ENCODE peak calls at places on chromosomes 11 and 22, in nine cellular contexts. One of them, this sample, is unnamed.

GRCh38 chr11:18495268-18495667 is 31.5 kb downstream of the TSG101 start:
- DNase-seq in A549: no peak
- DNase-seq in adrenal gland: no peak
- DNase-seq in esophagus squamous epithelium: no peak
- DNase-seq in Peyer's patch: no peak
- DNase-seq in heart left ventricle: no peak
- DNase-seq in IMR-90: no peak
- DNase-seq in stomach: no peak
- DNase-seq in thyroid gland: no peak
- DNase-seq in this sample: no peak

GRCh38 chr11:133163463-133164419 is 368.6 kb downstream of the OPCML start:
- DNase-seq in heart left ventricle: no peak
- DNase-seq in IMR-90: peak; percentile 20
- DNase-seq in A549: peak; percentile 4
- DNase-seq in adrenal gland: no peak
- DNase-seq in Peyer's patch: peak; percentile 56
- DNase-seq in esophagus squamous epithelium: no peak
- DNase-seq in stomach: no peak
- DNase-seq in thyroid gland: no peak
- DNase-seq in this sample: peak; percentile 37

GRCh38 chr11:106468531-106468930 is 391.1 kb downstream of the AASDHPPT start:
- DNase-seq in esophagus squamous epithelium: no peak
- DNase-seq in heart left ventricle: no peak
- DNase-seq in A549: no peak
- DNase-seq in Peyer's patch: no peak
- DNase-seq in adrenal gland: no peak
- DNase-seq in IMR-90: no peak
- DNase-seq in thyroid gland: no peak
- DNase-seq in stomach: no peak
- DNase-seq in this sample: no peak

GRCh38 chr22:32644252-32645100 is 157.0 kb upstream of the TIMP3 start:
- DNase-seq in IMR-90: peak; percentile 59
- DNase-seq in stomach: peak; percentile 40
- DNase-seq in Peyer's patch: peak; percentile 69
- DNase-seq in esophagus squamous epithelium: no peak
- DNase-seq in adrenal gland: peak; percentile 52
- DNase-seq in thyroid gland: peak; percentile 42
- DNase-seq in A549: no peak
- DNase-seq in heart left ventricle: peak; percentile 76
- DNase-seq in this sample: no peak

GRCh38 chr11:96211433-96211832 is 131.6 kb downstream of the MAML2 start:
- DNase-seq in IMR-90: no peak
- DNase-seq in heart left ventricle: no peak
- DNase-seq in thyroid gland: no peak
- DNase-seq in A549: no peak
- DNase-seq in adrenal gland: no peak
- DNase-seq in stomach: no peak
- DNase-seq in esophagus squamous epithelium: no peak
- DNase-seq in Peyer's patch: no peak
- DNase-seq in this sample: no peak

GRCh38 chr22:26979294-26979693 is 321.9 kb downstream of the MIAT start:
- DNase-seq in A549: no peak
- DNase-seq in Peyer's patch: no peak
- DNase-seq in heart left ventricle: no peak
- DNase-seq in thyroid gland: no peak
- DNase-seq in esophagus squamous epithelium: no peak
- DNase-seq in IMR-90: no peak
- DNase-seq in stomach: no peak
- DNase-seq in adrenal gland: no peak
- DNase-seq in this sample: no peak

GRCh38 chr11:11501546-11502274 is 120.1 kb downstream of the GALNT18 start:
- DNase-seq in stomach: no peak
- DNase-seq in adrenal gland: no peak
- DNase-seq in esophagus squamous epithelium: no peak
- DNase-seq in Peyer's patch: no peak
- DNase-seq in thyroid gland: no peak
- DNase-seq in IMR-90: no peak
- DNase-seq in heart left ventricle: no peak
- DNase-seq in A549: no peak
- DNase-seq in this sample: no peak

GRCh38 chr11:46972343-46972742 is 35.8 kb downstream of the CSTPP1 start:
- DNase-seq in esophagus squamous epithelium: no peak
- DNase-seq in adrenal gland: no peak
- DNase-seq in IMR-90: no peak
- DNase-seq in stomach: no peak
- DNase-seq in thyroid gland: no peak
- DNase-seq in A549: no peak
- DNase-seq in heart left ventricle: no peak
- DNase-seq in Peyer's patch: no peak
- DNase-seq in this sample: no peak

GRCh38 chr11:82105331-82105992 is 628.2 kb downstream of the FAM181B start:
- DNase-seq in adrenal gland: no peak
- DNase-seq in stomach: no peak
- DNase-seq in IMR-90: no peak
- DNase-seq in heart left ventricle: no peak
- DNase-seq in A549: no peak
- DNase-seq in thyroid gland: no peak
- DNase-seq in Peyer's patch: no peak
- DNase-seq in esophagus squamous epithelium: no peak
- DNase-seq in this sample: no peak

GRCh38 chr11:59822989-59823566 is 12.5 kb upstream of the MRPL16 start:
- DNase-seq in Peyer's patch: peak; percentile 67
- DNase-seq in adrenal gland: peak; percentile 30
- DNase-seq in thyroid gland: no peak
- DNase-seq in A549: peak; percentile 32
- DNase-seq in esophagus squamous epithelium: no peak
- DNase-seq in heart left ventricle: no peak
- DNase-seq in IMR-90: peak; percentile 53
- DNase-seq in stomach: peak; percentile 53
- DNase-seq in this sample: no peak

GRCh38 chr11:132008226-132008625 is 637.8 kb downstream of the NTM start:
- DNase-seq in stomach: no peak
- DNase-seq in thyroid gland: no peak
- DNase-seq in Peyer's patch: no peak
- DNase-seq in IMR-90: no peak
- DNase-seq in heart left ventricle: no peak
- DNase-seq in adrenal gland: no peak
- DNase-seq in esophagus squamous epithelium: no peak
- DNase-seq in A549: no peak
- DNase-seq in this sample: no peak

GRCh38 chr11:35539256-35539655 is 13.8 kb upstream of the PAMR1 start:
- DNase-seq in IMR-90: no peak
- DNase-seq in Peyer's patch: no peak
- DNase-seq in esophagus squamous epithelium: no peak
- DNase-seq in A549: no peak
- DNase-seq in adrenal gland: no peak
- DNase-seq in heart left ventricle: no peak
- DNase-seq in stomach: no peak
- DNase-seq in thyroid gland: no peak
- DNase-seq in this sample: no peak

GRCh38 chr22:30265851-30266444 is 703 bp downstream of the OSM start:
- DNase-seq in adrenal gland: no peak
- DNase-seq in Peyer's patch: peak; percentile 89
- DNase-seq in A549: no peak
- DNase-seq in stomach: peak; percentile 68
- DNase-seq in esophagus squamous epithelium: peak; percentile 51
- DNase-seq in IMR-90: no peak
- DNase-seq in thyroid gland: no peak
- DNase-seq in heart left ventricle: peak; percentile 88
- DNase-seq in this sample: peak; percentile 86

GRCh38 chr11:114180301-114181055 is 115.7 kb upstream of the NNMT start:
- DNase-seq in esophagus squamous epithelium: no peak
- DNase-seq in Peyer's patch: peak; percentile 85
- DNase-seq in stomach: peak; percentile 77
- DNase-seq in IMR-90: no peak
- DNase-seq in heart left ventricle: no peak
- DNase-seq in thyroid gland: peak; percentile 85
- DNase-seq in adrenal gland: no peak
- DNase-seq in A549: no peak
- DNase-seq in this sample: no peak

GRCh38 chr11:122045181-122045586 is 70.8 kb downstream of the BLID start:
- DNase-seq in stomach: no peak
- DNase-seq in adrenal gland: no peak
- DNase-seq in A549: no peak
- DNase-seq in heart left ventricle: no peak
- DNase-seq in Peyer's patch: no peak
- DNase-seq in esophagus squamous epithelium: no peak
- DNase-seq in IMR-90: peak; percentile 92
- DNase-seq in thyroid gland: no peak
- DNase-seq in this sample: no peak

GRCh38 chr11:75334402-75334891 is 17.0 kb downstream of the ARRB1 start:
- DNase-seq in thyroid gland: no peak
- DNase-seq in esophagus squamous epithelium: no peak
- DNase-seq in adrenal gland: no peak
- DNase-seq in IMR-90: no peak
- DNase-seq in Peyer's patch: no peak
- DNase-seq in A549: no peak
- DNase-seq in heart left ventricle: no peak
- DNase-seq in stomach: no peak
- DNase-seq in this sample: no peak

GRCh38 chr11:41955635-41956400 is 496.4 kb upstream of the LRRC4C start:
- DNase-seq in esophagus squamous epithelium: no peak
- DNase-seq in Peyer's patch: no peak
- DNase-seq in A549: no peak
- DNase-seq in heart left ventricle: no peak
- DNase-seq in IMR-90: no peak
- DNase-seq in adrenal gland: no peak
- DNase-seq in stomach: no peak
- DNase-seq in thyroid gland: no peak
- DNase-seq in this sample: no peak

GRCh38 chr11:108008656-108009496 is at the start of gene CUL5:
- DNase-seq in adrenal gland: peak; percentile 90
- DNase-seq in stomach: peak; percentile 92
- DNase-seq in Peyer's patch: peak; percentile 96
- DNase-seq in esophagus squamous epithelium: peak; percentile 43
- DNase-seq in heart left ventricle: peak; percentile 97
- DNase-seq in A549: peak; percentile 67
- DNase-seq in IMR-90: peak; percentile 91
- DNase-seq in thyroid gland: peak; percentile 90
- DNase-seq in this sample: peak; percentile 87
- TF ChIP-seq POLR2A in adrenal gland: peak; percentile 69
- TF ChIP-seq POLR2A in stomach: no peak
- TF ChIP-seq POLR2A in Peyer's patch: peak; percentile 49
- TF ChIP-seq POLR2A in esophagus squamous epithelium: peak; percentile 30
- TF ChIP-seq POLR2A in heart left ventricle: peak; percentile 23
- TF ChIP-seq POLR2A in A549: peak; percentile 68
- TF ChIP-seq POLR2A in IMR-90: peak; percentile 94
- TF ChIP-seq POLR2A in thyroid gland: peak; percentile 66
- TF ChIP-seq POLR2A in this sample: peak; percentile 94

DNA sequence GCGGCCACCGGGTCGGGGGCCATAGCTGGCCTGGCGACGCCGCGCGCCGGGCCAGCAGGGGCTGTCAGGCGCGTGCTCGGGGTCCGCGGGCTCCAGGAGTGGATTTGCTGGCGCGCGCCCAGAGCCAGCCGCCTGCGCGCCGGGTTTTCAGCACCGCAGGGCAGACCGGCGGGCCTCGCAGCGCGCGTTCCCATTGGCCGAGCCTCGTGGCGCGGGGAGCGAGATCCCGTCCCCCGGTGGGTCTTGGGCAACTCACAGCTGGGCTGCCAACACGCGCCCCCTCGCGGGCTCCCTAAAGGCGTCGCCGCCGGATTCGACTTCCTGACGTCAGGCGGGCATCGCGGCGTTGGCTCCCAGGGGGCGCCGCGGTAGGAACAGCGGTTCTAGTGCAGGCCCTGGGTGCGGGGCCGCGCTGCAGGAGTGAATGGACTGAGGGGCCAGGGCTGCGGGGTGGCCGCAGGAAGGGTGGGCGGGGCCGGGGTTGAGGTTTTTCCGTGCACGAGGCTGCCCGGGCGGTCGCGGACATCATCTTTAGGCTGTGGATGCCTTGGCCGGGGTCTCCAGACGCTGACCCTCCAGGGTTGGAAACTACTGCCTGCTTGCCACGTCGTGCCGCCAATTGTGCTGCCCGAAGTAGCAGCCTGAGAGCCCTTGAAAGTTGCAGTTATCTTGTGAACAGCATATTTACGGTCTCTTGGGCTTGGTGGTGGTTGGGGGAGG is at the start of gene FADS1:
- DNase-seq in thyroid gland: peak; percentile 88
- DNase-seq in A549: peak; percentile 96
- DNase-seq in IMR-90: peak; percentile 92
- DNase-seq in Peyer's patch: peak; percentile 89
- DNase-seq in stomach: peak; percentile 83
- DNase-seq in adrenal gland: peak; percentile 95
- DNase-seq in heart left ventricle: peak; percentile 95
- DNase-seq in esophagus squamous epithelium: no peak
- DNase-seq in this sample: peak; percentile 84
- TF ChIP-seq POLR2A in thyroid gland: peak; percentile 35
- TF ChIP-seq POLR2A in A549: peak; percentile 53
- TF ChIP-seq POLR2A in IMR-90: peak; percentile 15
- TF ChIP-seq POLR2A in Peyer's patch: no peak
- TF ChIP-seq POLR2A in stomach: no peak
- TF ChIP-seq POLR2A in adrenal gland: peak; percentile 68
- TF ChIP-seq POLR2A in heart left ventricle: peak; percentile 63
- TF ChIP-seq POLR2A in esophagus squamous epithelium: peak; percentile 49
- TF ChIP-seq POLR2A in this sample: no peak

DNA sequence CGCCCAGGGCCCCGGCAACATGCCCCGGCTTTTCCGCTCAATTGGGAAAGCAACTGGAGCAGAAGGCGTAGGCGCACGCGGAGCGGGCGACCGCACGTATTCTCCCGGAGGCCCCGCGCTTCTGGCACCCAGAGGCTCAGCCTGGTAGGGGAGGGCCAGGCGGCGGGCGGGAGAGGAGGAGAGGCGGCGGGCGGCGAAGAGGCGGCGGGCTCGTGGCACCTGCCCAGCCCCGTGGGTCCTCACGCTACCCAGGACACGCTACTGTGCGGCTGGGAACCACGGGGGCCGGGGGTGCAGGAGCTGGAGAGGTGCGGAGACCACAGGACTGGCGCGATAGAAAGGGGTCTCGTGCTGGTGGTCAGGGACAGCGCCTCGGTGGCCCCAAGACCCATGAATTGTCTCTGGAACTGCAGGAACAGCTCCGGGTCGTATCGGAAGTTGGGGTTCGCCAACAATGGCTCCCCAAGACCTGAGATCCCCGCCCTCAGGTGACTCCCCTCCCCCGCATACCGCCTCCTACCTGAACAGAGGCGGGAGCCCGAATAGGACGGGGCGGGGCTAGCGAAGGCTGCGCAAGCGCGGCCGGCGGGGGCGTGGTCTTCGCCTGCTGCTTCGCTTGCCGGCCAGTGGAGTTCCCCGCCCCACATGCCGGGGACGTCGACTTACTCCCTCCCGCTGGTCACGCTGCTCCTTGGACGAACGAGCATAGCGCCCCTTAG is at the start of gene SLC37A4:
- DNase-seq in esophagus squamous epithelium: peak; percentile 85
- DNase-seq in IMR-90: peak; percentile 97
- DNase-seq in thyroid gland: peak; percentile 99
- DNase-seq in adrenal gland: peak; percentile 98
- DNase-seq in Peyer's patch: peak; percentile 100
- DNase-seq in A549: peak; percentile 80
- DNase-seq in heart left ventricle: peak; percentile 98
- DNase-seq in stomach: peak; percentile 99
- DNase-seq in this sample: peak; percentile 98
- TF ChIP-seq POLR2A in esophagus squamous epithelium: peak; percentile 19
- TF ChIP-seq POLR2A in IMR-90: no peak
- TF ChIP-seq POLR2A in thyroid gland: peak; percentile 67
- TF ChIP-seq POLR2A in adrenal gland: peak; percentile 55
- TF ChIP-seq POLR2A in Peyer's patch: peak; percentile 85
- TF ChIP-seq POLR2A in A549: peak; percentile 56
- TF ChIP-seq POLR2A in heart left ventricle: peak; percentile 53
- TF ChIP-seq POLR2A in stomach: no peak
- TF ChIP-seq POLR2A in this sample: peak; percentile 20

GRCh38 chr11:8167796-8168195 is 1.0 kb downstream of the RIC3 start:
- DNase-seq in esophagus squamous epithelium: no peak
- DNase-seq in heart left ventricle: no peak
- DNase-seq in Peyer's patch: no peak
- DNase-seq in thyroid gland: no peak
- DNase-seq in A549: no peak
- DNase-seq in IMR-90: peak; percentile 11
- DNase-seq in adrenal gland: no peak
- DNase-seq in stomach: no peak
- DNase-seq in this sample: no peak

GRCh38 chr11:8168485-8169257 is at the start of gene RIC3:
- DNase-seq in stomach: peak; percentile 33
- DNase-seq in Peyer's patch: peak; percentile 63
- DNase-seq in esophagus squamous epithelium: no peak
- DNase-seq in heart left ventricle: no peak
- DNase-seq in A549: no peak
- DNase-seq in thyroid gland: peak; percentile 73
- DNase-seq in IMR-90: no peak
- DNase-seq in adrenal gland: peak; percentile 61
- DNase-seq in this sample: peak; percentile 45
- TF ChIP-seq POLR2A in stomach: no peak
- TF ChIP-seq POLR2A in Peyer's patch: no peak
- TF ChIP-seq POLR2A in esophagus squamous epithelium: no peak
- TF ChIP-seq POLR2A in heart left ventricle: no peak
- TF ChIP-seq POLR2A in A549: no peak
- TF ChIP-seq POLR2A in thyroid gland: peak; percentile 50
- TF ChIP-seq POLR2A in IMR-90: no peak
- TF ChIP-seq POLR2A in adrenal gland: peak; percentile 47
- TF ChIP-seq POLR2A in this sample: no peak

This sample was measured in GM12891.